ENCODE peak calls at places on chromosomes 13 and 19, in nine cellular contexts. W is GM13976, Y is astrocyte of the spinal cord, I is AG04450, L is RWPE1, R is neural progenitor cell, M is cardiac fibroblast, U is heart left ventricle, B is tibial artery. H is an unnamed sample.

GRCh38 chr13:49986471-49986870 is 10.4 kb upstream of the TRIM13 start:
- DNase-seq in W (no peak), Y (no peak), I (no peak), L (no peak), R (no peak), M (no peak), U (no peak), B (no peak), H (no peak)

GRCh38 chr19:19597809-19598306 is 20.6 kb downstream of the PBX4 start:
- DNase-seq in W (peak), Y (no peak), I (no peak), L (no peak), R (no peak), M (peak), U (no peak), B (no peak), H (peak)

GRCh38 chr13:47135800-47136658 is 239.2 kb upstream of the HTR2A start:
- DNase-seq in W (no peak), Y (no peak), I (no peak), L (no peak), R (no peak), M (no peak), U (no peak), B (no peak), H (no peak)

GRCh38 chr19:45271709-45272108 is 20.6 kb downstream of the MARK4 start:
- DNase-seq in W (no peak), Y (no peak), I (no peak), L (no peak), R (no peak), M (no peak), U (no peak), B (no peak), H (no peak)

GRCh38 chr19:41810301-41810700 is 13.9 kb downstream of the CEACAM3 start:
- DNase-seq in W (no peak), Y (no peak), I (no peak), L (no peak), R (no peak), M (no peak), U (no peak), B (no peak), H (no peak)

GRCh38 chr19:35087393-35087792 is 28.2 kb upstream of the FXYD3 start:
- DNase-seq in W (no peak), Y (no peak), I (no peak), L (no peak), R (no peak), M (no peak), U (no peak), B (no peak), H (no peak)

GRCh38 chr19:48646192-48646911 is 365 bp upstream of the CA11 start:
- DNase-seq in W (peak), Y (peak), I (no peak), L (peak), R (peak), M (peak), U (peak), B (peak), H (peak)

GRCh38 chr19:3163230-3163886 is 15.2 kb upstream of the S1PR4 start:
- DNase-seq in W (peak), Y (peak), I (peak), L (peak), R (peak), M (peak), U (peak), B (peak), H (peak)

GRCh38 chr13:41384749-41385503 is 72.4 kb upstream of the RGCC start:
- DNase-seq in W (no peak), Y (peak), I (no peak), L (peak), R (no peak), M (peak), U (no peak), B (no peak), H (no peak)

GRCh38 chr19:39381910-39382611 is 8.8 kb downstream of the PAF1 start:
- DNase-seq in W (no peak), Y (no peak), I (no peak), L (no peak), R (no peak), M (peak), U (no peak), B (no peak), H (no peak)

GRCh38 chr13:99018418-99019180 is 40.7 kb upstream of the DOCK9 start:
- DNase-seq in W (no peak), Y (peak), I (no peak), L (no peak), R (no peak), M (peak), U (no peak), B (no peak), H (no peak)

GRCh38 chr13:94988654-94989053 is 276.3 kb upstream of the SOX21 start:
- DNase-seq in W (no peak), Y (no peak), I (no peak), L (no peak), R (peak), M (no peak), U (no peak), B (no peak), H (no peak)

GRCh38 chr13:59963383-59963782 is 200.3 kb downstream of the DIAPH3 start:
- DNase-seq in W (no peak), Y (no peak), I (no peak), L (no peak), R (no peak), M (no peak), U (no peak), B (no peak), H (no peak)

GRCh38 chr13:100506154-100506553 is 82.4 kb downstream of the GGACT start:
- DNase-seq in W (peak), Y (no peak), I (no peak), L (no peak), R (no peak), M (no peak), U (no peak), B (no peak), H (peak)

GRCh38 chr19:56347163-56347778 is 32.6 kb upstream of the ZSCAN5A start:
- DNase-seq in W (no peak), Y (no peak), I (no peak), L (no peak), R (no peak), M (no peak), U (no peak), B (no peak), H (no peak)

GRCh38 chr13:66469745-66470144 is 760.4 kb downstream of the PCDH9 start:
- DNase-seq in W (no peak), Y (no peak), I (no peak), L (no peak), R (no peak), M (no peak), U (no peak), B (no peak), H (no peak)

GRCh38 chr19:31258211-31259052 is 90.8 kb downstream of the TSHZ3 start:
- DNase-seq in W (no peak), Y (no peak), I (no peak), L (no peak), R (no peak), M (no peak), U (no peak), B (peak), H (no peak)

GRCh38 chr13:110109910-110110309 is 197.0 kb downstream of the COL4A1 start:
- DNase-seq in W (no peak), Y (peak), I (peak), L (peak), R (peak), M (peak), U (peak), B (peak), H (no peak)

GRCh38 chr19:3145909-3146676 is 10.3 kb downstream of the GNA15 start:
- DNase-seq in W (no peak), Y (no peak), I (no peak), L (no peak), R (peak), M (no peak), U (peak), B (no peak), H (no peak)

GRCh38 chr19:995051-995827 is 5.0 kb upstream of the GRIN3B start:
- DNase-seq in W (no peak), Y (no peak), I (no peak), L (no peak), R (no peak), M (no peak), U (no peak), B (no peak), H (no peak)

GRCh38 chr19:48844472-48844871 is 8.2 kb upstream of the HSD17B14 start:
- DNase-seq in W (no peak), Y (peak), I (peak), L (peak), R (peak), M (peak), U (no peak), B (no peak), H (no peak)

GRCh38 chr13:88637935-88638334 is 966.8 kb downstream of the SLITRK5 start:
- DNase-seq in W (no peak), Y (no peak), I (no peak), L (no peak), R (no peak), M (no peak), U (no peak), B (no peak), H (no peak)

GRCh38 chr19:8526345-8527062 is 12.5 kb upstream of the ZNF414 start:
- DNase-seq in W (no peak), Y (peak), I (peak), L (peak), R (peak), M (peak), U (peak), B (peak), H (peak)

GRCh38 chr13:61486496-61486895 is 70.8 kb upstream of the PCDH20 start:
- DNase-seq in W (no peak), Y (no peak), I (no peak), L (no peak), R (no peak), M (no peak), U (no peak), B (no peak), H (no peak)

GRCh38 chr13:91520952-91521351 is 122.5 kb downstream of the GPC5 start:
- DNase-seq in W (no peak), Y (peak), I (no peak), L (no peak), R (no peak), M (no peak), U (no peak), B (no peak), H (no peak)

GRCh38 chr13:76885203-76886004 is 801 bp downstream of the KCTD12 start:
- DNase-seq in W (peak), Y (peak), I (no peak), L (peak), R (peak), M (peak), U (peak), B (peak), H (peak)

GRCh38 chr13:41915096-41915495 is 45.8 kb downstream of the VWA8 start:
- DNase-seq in W (no peak), Y (no peak), I (no peak), L (peak), R (no peak), M (peak), U (no peak), B (no peak), H (no peak)

GRCh38 chr19:50020481-50020880 is 4.7 kb downstream of the VRK3 start:
- DNase-seq in W (no peak), Y (no peak), I (no peak), L (no peak), R (no peak), M (peak), U (no peak), B (no peak), H (no peak)

GRCh38 chr19:38975214-38975860 is at the start of gene FBXO17:
- DNase-seq in W (peak), Y (peak), I (no peak), L (peak), R (peak), M (peak), U (peak), B (peak), H (no peak)

GRCh38 chr19:45297674-45298073 is 25.0 kb downstream of the CKM start:
- DNase-seq in W (no peak), Y (no peak), I (no peak), L (no peak), R (no peak), M (no peak), U (no peak), B (no peak), H (no peak)

GRCh38 chr13:91017669-91018053 is 329.8 kb upstream of the MIR17HG start:
- DNase-seq in W (no peak), Y (no peak), I (no peak), L (no peak), R (no peak), M (peak), U (no peak), B (no peak), H (no peak)

GRCh38 chr13:34816543-34816942 is 125.5 kb upstream of the NBEA start:
- DNase-seq in W (no peak), Y (peak), I (no peak), L (no peak), R (no peak), M (no peak), U (no peak), B (no peak), H (no peak)

GRCh38 chr13:40790232-40790631 is 821 bp downstream of the SLC25A15 start:
- DNase-seq in W (no peak), Y (no peak), I (no peak), L (no peak), R (no peak), M (no peak), U (no peak), B (no peak), H (no peak)

GRCh38 chr13:95403349-95404140 is 102.3 kb upstream of the ABCC4 start:
- DNase-seq in W (no peak), Y (peak), I (no peak), L (no peak), R (peak), M (no peak), U (no peak), B (no peak), H (no peak)

GRCh38 chr13:42418184-42418583 is 146.2 kb downstream of the AKAP11 start:
- DNase-seq in W (no peak), Y (no peak), I (no peak), L (no peak), R (no peak), M (no peak), U (no peak), B (no peak), H (no peak)

GRCh38 chr19:42083537-42083936 is 7.6 kb downstream of the ZNF574 start:
- DNase-seq in W (no peak), Y (no peak), I (no peak), L (no peak), R (no peak), M (no peak), U (no peak), B (no peak), H (no peak)

GRCh38 chr13:75505327-75505726 is 23.4 kb upstream of the TBC1D4 start:
- DNase-seq in W (no peak), Y (no peak), I (no peak), L (no peak), R (no peak), M (no peak), U (no peak), B (no peak), H (no peak)

GRCh38 chr19:33332248-33332647 is 29.9 kb upstream of the CEBPA start:
- DNase-seq in W (no peak), Y (no peak), I (no peak), L (no peak), R (no peak), M (no peak), U (peak), B (no peak), H (no peak)

DNA sequence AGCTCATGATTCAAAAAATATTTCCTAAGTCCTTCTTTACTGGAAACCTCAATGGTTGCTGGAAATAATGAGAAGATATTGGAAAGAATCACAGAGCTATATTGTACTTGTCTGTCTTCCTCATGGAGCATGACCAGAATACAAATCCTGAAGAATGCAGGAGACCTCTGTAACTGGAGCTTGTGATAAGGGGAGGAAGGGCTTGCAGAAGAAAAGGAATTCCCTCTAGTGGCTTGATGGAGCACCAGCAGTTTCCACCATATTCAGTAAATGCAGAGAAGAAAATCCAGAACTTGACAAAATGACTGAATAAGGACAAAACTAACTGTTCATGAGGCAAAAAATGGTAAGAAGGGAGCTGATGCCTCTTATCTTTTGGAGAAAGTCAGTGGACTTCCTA is 1333.1 kb downstream of the EFNB2 start:
- DNase-seq in W (no peak), Y (peak), I (no peak), L (no peak), R (peak), M (peak), U (no peak), B (no peak), H (no peak)
- TF ChIP-seq CTCF in W (peak), Y (peak), I (peak), L (peak), R (peak), M (peak), U (peak), B (peak), H (no peak)

DNA sequence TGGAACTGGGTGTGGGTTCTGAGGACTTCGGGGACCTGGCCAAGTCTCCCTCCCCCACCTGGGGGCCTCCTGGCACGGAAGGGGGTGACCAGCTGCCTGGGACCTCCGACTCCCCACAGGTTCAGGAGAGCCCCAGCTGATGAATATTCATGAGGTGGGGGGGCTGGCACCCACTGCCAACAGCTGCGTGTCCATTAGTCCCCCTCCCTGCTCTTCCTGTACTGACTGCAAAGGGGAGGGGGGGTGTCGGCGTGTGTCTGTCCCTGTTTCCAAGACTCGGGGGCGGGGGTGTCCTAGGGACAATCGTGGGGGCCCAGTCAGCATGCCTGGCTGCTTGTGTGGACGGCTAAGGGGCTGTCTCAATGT is 10.6 kb upstream of the NFIX start:
- DNase-seq in W (no peak), Y (no peak), I (no peak), L (no peak), R (no peak), M (no peak), U (peak), B (no peak), H (no peak)
- TF ChIP-seq CTCF in W (no peak), Y (no peak), I (no peak), L (no peak), R (no peak), M (no peak), U (no peak), B (no peak), H (no peak)

DNA sequence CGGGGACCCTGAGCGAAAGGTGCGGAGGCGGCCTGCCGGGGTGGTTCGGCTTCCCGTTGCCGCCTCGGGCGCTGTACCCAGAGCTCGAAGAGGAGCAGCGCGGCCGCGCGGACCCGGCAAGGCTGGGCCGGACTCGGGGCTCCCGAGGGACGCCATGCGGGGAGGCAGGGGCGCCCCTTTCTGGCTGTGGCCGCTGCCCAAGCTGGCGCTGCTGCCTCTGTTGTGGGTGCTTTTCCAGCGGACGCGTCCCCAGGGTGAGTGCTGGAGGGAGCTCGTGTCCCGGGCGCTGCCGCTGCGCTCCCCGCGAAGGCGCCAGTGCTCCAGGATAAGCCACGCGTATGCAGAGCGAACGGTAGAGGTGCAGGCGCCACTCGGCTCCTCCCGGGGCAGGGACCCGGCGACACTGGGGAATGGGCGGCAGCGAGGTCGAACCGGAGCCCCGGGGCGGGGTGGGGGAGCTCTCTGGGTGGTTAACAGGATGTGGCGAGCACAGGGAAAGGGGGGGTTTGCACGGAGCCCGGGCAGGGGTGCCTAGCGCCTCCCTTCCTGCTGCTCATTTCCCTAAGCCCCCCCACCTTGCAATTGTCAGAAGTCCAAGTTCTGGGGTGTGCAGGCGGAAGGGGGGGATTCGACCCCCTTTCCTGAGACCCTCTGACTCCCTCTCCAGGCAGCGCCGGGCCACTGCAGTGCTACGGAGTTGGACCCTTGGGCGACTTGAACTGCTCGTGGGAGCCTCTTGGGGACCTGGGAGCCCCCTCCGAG is at the start of gene IL27RA:
- DNase-seq in W (peak), Y (peak), I (no peak), L (peak), R (peak), M (peak), U (peak), B (peak), H (peak)
- TF ChIP-seq CTCF in W (peak), Y (peak), I (peak), L (peak), R (peak), M (peak), U (peak), B (peak), H (peak)

GRCh38 chr19:18345296-18345695 is 4.9 kb downstream of the PGPEP1 start:
- DNase-seq in W (no peak), Y (no peak), I (no peak), L (no peak), R (no peak), M (no peak), U (no peak), B (no peak), H (no peak)

GRCh38 chr19:18349524-18350128 is 9.2 kb downstream of the PGPEP1 start:
- DNase-seq in W (peak), Y (peak), I (no peak), L (peak), R (peak), M (peak), U (peak), B (no peak), H (peak)

GRCh38 chr19:18344546-18344945 is 4.1 kb downstream of the PGPEP1 start:
- DNase-seq in W (no peak), Y (no peak), I (no peak), L (no peak), R (peak), M (no peak), U (no peak), B (no peak), H (no peak)

GRCh38 chr19:18348171-18348570 is 7.8 kb downstream of the PGPEP1 start:
- DNase-seq in W (no peak), Y (no peak), I (no peak), L (no peak), R (no peak), M (no peak), U (no peak), B (no peak), H (no peak)

GRCh38 chr19:18346091-18346490 is 5.7 kb downstream of the PGPEP1 start:
- DNase-seq in W (no peak), Y (no peak), I (no peak), L (peak), R (no peak), M (no peak), U (no peak), B (no peak), H (no peak)
- TF ChIP-seq CTCF in W (no peak), Y (no peak), I (no peak), L (peak), R (no peak), M (no peak), U (no peak), B (no peak), H (no peak)

GRCh38 chr13:23510979-23511735 is 59.1 kb upstream of the TNFRSF19 start:
- DNase-seq in W (peak), Y (peak), I (no peak), L (no peak), R (peak), M (peak), U (no peak), B (no peak), H (no peak)
- TF ChIP-seq CTCF in W (peak), Y (peak), I (peak), L (no peak), R (no peak), M (peak), U (peak), B (no peak), H (no peak)

H was measured in activated CD8-positive, alpha-beta T cell treated with anti-CD3 and anti-CD28 coated beads for 36 hours.